ENCODE peak calls at places on chromosomes 5 and 9, in nine cellular contexts. I is NAMALWA; R is stimulated activated CD8-positive, alpha-beta memory T cell treated with anti-CD3 and anti-CD28 coated beads, Interleukin-15, amount 100 ng/mL, for 24 hours; C is uterus; M is Panc1; G is mesenchymal stem cell; Z is fibroblast of pulmonary artery; V is activated T-helper 1 cell treated with Interleukin-2 at 50 U/mL for 16 hours; J is sciatic nerve. X is an unnamed sample.

GRCh38 chr5:109700516-109701174 is 10.9 kb downstream of the MAN2A1 start:
- DNase-seq in I (no peak), R (no peak), C (no peak), M (no peak), G (no peak), Z (no peak), V (no peak), J (no peak), X (no peak)

GRCh38 chr9:109918359-109919163 is 138.6 kb downstream of the PALM2AKAP2 start:
- DNase-seq in I (peak), R (no peak), C (no peak), M (no peak), G (peak), Z (no peak), V (no peak), J (no peak), X (no peak)

GRCh38 chr5:68661237-68661636 is 432.6 kb upstream of the SLC30A5 start:
- DNase-seq in I (peak), R (no peak), C (no peak), M (no peak), G (peak), Z (peak), V (no peak), J (no peak), X (no peak)

GRCh38 chr9:27086818-27087680 is 22.0 kb upstream of the TEK start:
- DNase-seq in I (no peak), R (no peak), C (no peak), M (no peak), G (peak), Z (peak), V (no peak), J (no peak), X (no peak)

GRCh38 chr9:104553261-104553660 is 15.7 kb upstream of the OR13C8 start:
- DNase-seq in I (no peak), R (no peak), C (no peak), M (no peak), G (no peak), Z (no peak), V (no peak), J (no peak), X (no peak)

GRCh38 chr5:76544268-76544926 is 78.8 kb downstream of the F2RL2 start:
- DNase-seq in I (peak), R (no peak), C (no peak), M (peak), G (peak), Z (peak), V (peak), J (no peak), X (peak)

GRCh38 chr5:165410476-165410875 is 1905.1 kb downstream of the MAT2B start:
- DNase-seq in I (no peak), R (no peak), C (no peak), M (no peak), G (peak), Z (no peak), V (no peak), J (no peak), X (no peak)

GRCh38 chr9:119838210-119838609 is 469.0 kb upstream of the BRINP1 start:
- DNase-seq in I (no peak), R (no peak), C (no peak), M (no peak), G (no peak), Z (no peak), V (no peak), J (no peak), X (no peak)

GRCh38 chr5:38201158-38201557 is 57.2 kb upstream of the EGFLAM start:
- DNase-seq in I (no peak), R (no peak), C (no peak), M (no peak), G (no peak), Z (no peak), V (no peak), J (no peak), X (no peak)

GRCh38 chr5:138748630-138749081 is 4.6 kb upstream of the CTNNA1 start:
- DNase-seq in I (no peak), R (no peak), C (no peak), M (no peak), G (peak), Z (peak), V (no peak), J (no peak), X (no peak)

GRCh38 chr5:143341807-143342570 is 61.5 kb downstream of the NR3C1 start:
- DNase-seq in I (no peak), R (no peak), C (no peak), M (peak), G (peak), Z (peak), V (no peak), J (no peak), X (peak)

GRCh38 chr5:131756942-131757341 is 39.9 kb downstream of the FNIP1 start:
- DNase-seq in I (no peak), R (no peak), C (no peak), M (no peak), G (no peak), Z (no peak), V (no peak), J (no peak), X (no peak)

GRCh38 chr9:19404278-19405075 is 4.3 kb upstream of the ACER2 start:
- DNase-seq in I (no peak), R (no peak), C (no peak), M (no peak), G (no peak), Z (no peak), V (no peak), J (no peak), X (no peak)

GRCh38 chr9:75359638-75360037 is 271.3 kb downstream of the OSTF1 start:
- DNase-seq in I (no peak), R (no peak), C (no peak), M (no peak), G (no peak), Z (no peak), V (no peak), J (no peak), X (no peak)

GRCh38 chr5:161545701-161546462 is 643 bp downstream of the GABRB2 start:
- DNase-seq in I (no peak), R (no peak), C (no peak), M (no peak), G (no peak), Z (no peak), V (no peak), J (no peak), X (no peak)

GRCh38 chr5:30401479-30402058 is 791.9 kb upstream of the CDH6 start:
- DNase-seq in I (peak), R (no peak), C (no peak), M (peak), G (peak), Z (peak), V (no peak), J (no peak), X (peak)

GRCh38 chr5:124738751-124739559 is 7.5 kb downstream of the ZNF608 start:
- DNase-seq in I (peak), R (no peak), C (no peak), M (no peak), G (peak), Z (no peak), V (no peak), J (no peak), X (no peak)

GRCh38 chr9:18499987-18500386 is 26.0 kb downstream of the ADAMTSL1 start:
- DNase-seq in I (no peak), R (no peak), C (no peak), M (no peak), G (no peak), Z (no peak), V (no peak), J (no peak), X (no peak)

GRCh38 chr5:89179761-89180160 is 296.8 kb upstream of the MEF2C start:
- DNase-seq in I (no peak), R (no peak), C (no peak), M (no peak), G (no peak), Z (no peak), V (no peak), J (no peak), X (no peak)

GRCh38 chr5:151108566-151108965 is 27.7 kb upstream of the TNIP1 start:
- DNase-seq in I (no peak), R (no peak), C (no peak), M (no peak), G (no peak), Z (no peak), V (no peak), J (no peak), X (no peak)

X was measured in adrenal gland.